ENCODE peak calls at places on chromosomes 11 and 22, in seven cellular contexts. O is lower lobe of right lung, F is heart left ventricle, P is colonic mucosa, A is endodermal cell, K is heart right ventricle, B is prostate gland. X is an unnamed sample.

GRCh38 chr11:134592391-134592990 is 180.4 kb upstream of the B3GAT1 start:
- DNase-seq in K (no peak), F (no peak), A (peak; percentile 93), B (peak; percentile 40), O (peak; percentile 50), P (peak; percentile 54), X (no peak)

GRCh38 chr22:17746916-17747315 is 27.4 kb downstream of the BID start:
- DNase-seq in A (no peak), P (no peak), O (no peak), K (no peak), B (no peak), F (no peak), X (no peak)

GRCh38 chr11:86874314-86875056 is 74.1 kb downstream of the PRSS23 start:
- DNase-seq in K (no peak), F (no peak), B (no peak), O (no peak), A (no peak), P (no peak), X (no peak)

GRCh38 chr11:46375392-46376101 is 5.9 kb upstream of the MDK start:
- DNase-seq in K (peak; percentile 12), F (no peak), A (no peak), O (no peak), P (no peak), B (no peak), X (no peak)

GRCh38 chr22:19877626-19878339 is 23.1 kb upstream of the GNB1L start:
- DNase-seq in A (peak; percentile 45), K (no peak), B (no peak), P (no peak), O (peak; percentile 37), F (peak; percentile 17), X (no peak)

GRCh38 chr11:124841186-124841585 is 24.0 kb upstream of the ROBO3 start:
- DNase-seq in F (no peak), A (no peak), K (no peak), P (no peak), O (no peak), B (no peak), X (no peak)

GRCh38 chr11:123187670-123188507 is 7.2 kb downstream of the CLMP start:
- DNase-seq in K (no peak), B (no peak), P (no peak), A (no peak), F (no peak), O (no peak), X (no peak)

GRCh38 chr22:47051435-47052175 is 289.2 kb downstream of the TBC1D22A start:
- DNase-seq in B (no peak), F (no peak), A (no peak), P (no peak), O (peak; percentile 32), K (peak; percentile 6), X (no peak)

GRCh38 chr11:128896356-128896755 is 5.2 kb downstream of the KCNJ5 start:
- DNase-seq in A (no peak), O (no peak), P (no peak), K (no peak), F (no peak), B (no peak), X (no peak)

GRCh38 chr11:134460881-134461280 is 48.8 kb upstream of the B3GAT1 start:
- DNase-seq in O (no peak), A (no peak), K (no peak), F (no peak), B (no peak), P (no peak), X (no peak)

GRCh38 chr11:17276236-17277023 is at the start of gene NUCB2:
- DNase-seq in A (peak; percentile 99), F (peak; percentile 98), P (peak; percentile 98), B (peak; percentile 98), O (peak; percentile 98), K (peak; percentile 98), X (peak; percentile 94)

GRCh38 chr11:16346975-16347374 is 9.4 kb downstream of the SOX6 start:
- DNase-seq in K (no peak), O (no peak), A (no peak), F (no peak), B (no peak), P (no peak), X (no peak)

GRCh38 chr22:46738961-46739870 is 1.2 kb upstream of the CERK start:
- DNase-seq in O (no peak), P (peak; percentile 89), F (peak; percentile 45), A (peak; percentile 78), K (peak; percentile 49), B (peak; percentile 61), X (peak; percentile 48)

GRCh38 chr11:60970890-60971289 is 590 bp upstream of the CD6 start:
- DNase-seq in K (no peak), O (no peak), A (no peak), P (no peak), B (no peak), F (no peak), X (no peak)

GRCh38 chr22:43094085-43094484 is 4.9 kb upstream of the TTLL1 start:
- DNase-seq in K (peak; percentile 76), A (peak; percentile 78), B (no peak), P (peak; percentile 56), O (peak; percentile 61), F (peak; percentile 43), X (no peak)

GRCh38 chr11:61769946-61770683 is 17.7 kb downstream of the MYRF start:
- DNase-seq in B (no peak), P (no peak), A (no peak), O (no peak), K (no peak), F (no peak), X (no peak)

GRCh38 chr11:100031973-100032372 is 655.1 kb upstream of the ARHGAP42 start:
- DNase-seq in B (no peak), F (no peak), K (no peak), P (no peak), O (no peak), A (no peak), X (no peak)

GRCh38 chr11:15539645-15540044 is 424.9 kb downstream of the INSC start:
- DNase-seq in F (no peak), O (no peak), B (no peak), P (no peak), K (no peak), A (no peak), X (no peak)

GRCh38 chr22:20430641-20431519 is 6.7 kb downstream of the SCARF2 start:
- DNase-seq in F (no peak), B (peak; percentile 33), P (peak; percentile 40), O (peak; percentile 70), A (peak; percentile 87), K (peak; percentile 44), X (peak; percentile 58)

GRCh38 chr11:77115181-77115611 is 12.6 kb downstream of the OMP start:
- DNase-seq in O (no peak), F (no peak), A (peak; percentile 78), K (no peak), B (no peak), P (no peak), X (no peak)

GRCh38 chr11:68297812-68298658 is 14.4 kb upstream of the LRP5 start:
- DNase-seq in A (peak; percentile 93), O (peak; percentile 89), B (peak; percentile 53), K (peak; percentile 83), F (peak; percentile 82), P (peak; percentile 95), X (peak; percentile 83)

GRCh38 chr22:47128216-47129215 is 366.1 kb downstream of the TBC1D22A start:
- DNase-seq in A (no peak), F (no peak), B (no peak), O (peak; percentile 44), P (no peak), K (no peak), X (no peak)

GRCh38 chr22:28252539-28252938 is 333.5 kb upstream of the PITPNB start:
- DNase-seq in F (no peak), P (no peak), O (no peak), B (no peak), K (no peak), A (no peak), X (no peak)

GRCh38 chr11:121318848-121319834 is 26.6 kb downstream of the SC5D start:
- DNase-seq in B (peak; percentile 47), F (no peak), P (no peak), A (peak; percentile 67), O (no peak), K (no peak), X (peak; percentile 24)

GRCh38 chr11:5013012-5013411 is 18.4 kb downstream of the OR51L1 start:
- DNase-seq in A (no peak), F (no peak), K (no peak), P (no peak), B (no peak), O (no peak), X (no peak)

GRCh38 chr11:44993971-44994705 is 43.5 kb upstream of the TP53I11 start:
- DNase-seq in O (no peak), A (peak; percentile 33), K (no peak), B (no peak), F (no peak), P (no peak), X (no peak)

GRCh38 chr11:44997566-44997965 is 46.9 kb upstream of the TP53I11 start:
- DNase-seq in B (no peak), P (no peak), A (peak; percentile 28), F (no peak), O (no peak), K (no peak), X (no peak)

GRCh38 chr11:44992181-44992582 is 41.5 kb upstream of the TP53I11 start:
- DNase-seq in B (peak; percentile 67), A (peak; percentile 44), P (no peak), O (no peak), K (no peak), F (no peak), X (no peak)

GRCh38 chr11:44992774-44993173 is 42.1 kb upstream of the TP53I11 start:
- DNase-seq in B (no peak), F (no peak), K (no peak), A (peak; percentile 24), O (no peak), P (no peak), X (no peak)

GRCh38 chr11:44994753-44995152 is 44.1 kb upstream of the TP53I11 start:
- DNase-seq in A (peak; percentile 52), O (no peak), B (no peak), F (no peak), K (no peak), P (no peak), X (no peak)
- TF ChIP-seq CTCF in A (peak; percentile 53), O (no peak), B (no peak), F (no peak), K (no peak), P (no peak), X (no peak)

DNA sequence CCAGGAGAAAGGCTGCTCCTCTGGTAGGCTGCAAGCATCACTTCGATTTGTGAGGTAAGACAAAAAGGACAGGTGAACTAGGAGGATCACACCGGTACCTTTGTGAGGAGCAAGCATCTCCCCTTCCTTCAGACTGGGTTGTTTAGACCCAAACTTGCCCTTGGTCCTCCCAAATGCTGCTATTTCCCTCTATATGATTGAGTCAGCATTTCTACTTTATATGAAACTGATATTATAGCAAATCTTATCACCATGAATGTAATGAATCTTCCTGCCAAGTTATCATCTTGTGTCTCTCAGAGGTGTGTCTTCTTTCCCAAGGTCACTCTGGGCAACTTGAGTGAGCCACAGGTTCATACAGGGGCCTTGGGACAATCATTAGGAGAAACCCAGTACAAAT is 61.0 kb downstream of the KIRREL3 start:
- DNase-seq in F (no peak), O (no peak), K (no peak), B (no peak), P (no peak), A (no peak), X (no peak)
- H3K27me3 ChIP-seq in F (no peaks in the 10 kb centered on the region), O (no peaks in the 10 kb centered on the region), K (no peaks in the 10 kb centered on the region), B (no peaks in the 10 kb centered on the region), P (no peaks in the 10 kb centered on the region), A (no peaks in the 10 kb centered on the region), X (no peaks in the 10 kb centered on the region)

GRCh38 chr11:10486161-10486840 is 31.2 kb downstream of the AMPD3 start:
- DNase-seq in A (no peak), O (no peak), K (no peak), B (no peak), P (no peak), F (no peak), X (no peak)
- H3K36me3 ChIP-seq in A (no peaks in the 10 kb centered on the region), O (peaks cover 44% of the 10 kb centered on the region), K (no peaks in the 10 kb centered on the region), B (no peaks in the 10 kb centered on the region), P (no peaks in the 10 kb centered on the region), F (no peaks in the 10 kb centered on the region), X (peaks cover 39% of the 10 kb centered on the region)

GRCh38 chr11:114257621-114258558 is 38.3 kb upstream of the NNMT start:
- DNase-seq in F (peak; percentile 39), P (no peak), A (peak; percentile 71), O (peak; percentile 68), K (peak; percentile 68), B (peak; percentile 70), X (no peak)
- TF ChIP-seq CTCF in F (peak; percentile 31), P (no peak), A (peak; percentile 52), O (peak; percentile 19), K (peak; percentile 57), B (no peak), X (no peak)